ENCODE peak calls at places on chromosome 4, in six cellular contexts. U, J, Y, V, F and K are unnamed samples.

GRCh38 chr4:160299608-160300007 is 1196.7 kb downstream of the RAPGEF2 start:
- DNase-seq in Y (no peak), F (no peak), U (no peak), J (no peak), V (no peak), K (no peak)

GRCh38 chr4:140326395-140326993 is 47.0 kb upstream of the SCOC start:
- DNase-seq in Y (peak), U (peak), V (peak), J (no peak), F (peak), K (no peak)

GRCh38 chr4:152640058-152640921 is 39.5 kb downstream of the TMEM154 start:
- DNase-seq in V (no peak), F (peak), J (no peak), Y (no peak), U (peak), K (no peak)

GRCh38 chr4:186858355-186858754 is 134.7 kb upstream of the FAT1 start:
- DNase-seq in J (no peak), V (no peak), F (no peak), U (no peak), Y (no peak), K (no peak)

GRCh38 chr4:104490770-104491395 is 3.8 kb downstream of the CXXC4 start:
- DNase-seq in U (peak), Y (no peak), J (peak), V (peak), F (peak), K (no peak)

GRCh38 chr4:149264093-149264733 is 551.4 kb downstream of the IQCM start:
- DNase-seq in F (peak), U (peak), Y (peak), J (peak), V (no peak), K (peak)

GRCh38 chr4:40134206-40134917 is 62.5 kb upstream of the RHOH start:
- DNase-seq in F (no peak), V (no peak), Y (no peak), U (no peak), J (no peak), K (no peak)

GRCh38 chr4:165512464-165512863 is 133.7 kb downstream of the CPE start:
- DNase-seq in U (no peak), V (no peak), J (no peak), F (no peak), Y (no peak), K (no peak)

GRCh38 chr4:103498161-103499070 is 221.4 kb downstream of the TACR3 start:
- DNase-seq in Y (no peak), V (no peak), J (no peak), U (peak), F (peak), K (no peak)

GRCh38 chr4:102625232-102625930 is 124.2 kb downstream of the NFKB1 start:
- DNase-seq in V (no peak), U (peak), F (peak), Y (no peak), J (no peak), K (no peak)

GRCh38 chr4:163166041-163166579 is 580 bp downstream of the NAF1 start:
- DNase-seq in F (peak), V (peak), Y (no peak), U (peak), J (peak), K (no peak)

GRCh38 chr4:151417164-151417571 is 8.2 kb downstream of the FHIP1A start:
- DNase-seq in U (no peak), Y (no peak), F (no peak), J (no peak), V (no peak), K (peak)

GRCh38 chr4:164446516-164446915 is 307.4 kb upstream of the SMIM31 start:
- DNase-seq in J (no peak), V (no peak), Y (no peak), F (no peak), U (no peak), K (peak)

GRCh38 chr4:29277381-29277780 is 1442.8 kb upstream of the PCDH7 start:
- DNase-seq in V (no peak), U (no peak), Y (peak), J (no peak), F (no peak), K (no peak)

GRCh38 chr4:5018603-5019002 is 655 bp downstream of the CYTL1 start:
- DNase-seq in V (no peak), J (no peak), Y (no peak), U (no peak), F (no peak), K (no peak)

GRCh38 chr4:87981505-87981904 is 6.0 kb downstream of the SPP1 start:
- DNase-seq in F (no peak), Y (no peak), J (no peak), V (no peak), U (no peak), K (no peak)

GRCh38 chr4:120994521-120994920 is 72.0 kb upstream of the PRDM5 start:
- DNase-seq in F (no peak), U (no peak), V (no peak), Y (no peak), J (no peak), K (no peak)

GRCh38 chr4:177484613-177485021 is 42.4 kb upstream of the AGA start:
- DNase-seq in F (peak), V (no peak), J (no peak), Y (peak), U (no peak), K (peak)

GRCh38 chr4:141569141-141569540 is 67.2 kb upstream of the IL15 start:
- DNase-seq in V (no peak), Y (no peak), U (no peak), F (peak), J (no peak), K (no peak)

GRCh38 chr4:177077572-177077971 is 232.1 kb upstream of the NEIL3 start:
- DNase-seq in J (no peak), V (no peak), Y (no peak), F (no peak), U (no peak), K (no peak)

GRCh38 chr4:29734343-29734742 is 985.8 kb upstream of the PCDH7 start:
- DNase-seq in U (no peak), Y (no peak), J (no peak), F (no peak), V (no peak), K (no peak)

GRCh38 chr4:83889802-83890201 is 353.9 kb downstream of the GPAT3 start:
- DNase-seq in V (no peak), Y (peak), J (no peak), U (no peak), F (peak), K (peak)

GRCh38 chr4:185127021-185127925 is 15.8 kb upstream of the SLC25A4 start:
- DNase-seq in Y (no peak), J (no peak), U (peak), F (peak), V (no peak), K (no peak)

GRCh38 chr4:187993827-187994226 is 1.7 kb upstream of the ZFP42 start:
- DNase-seq in V (no peak), F (no peak), U (peak), J (no peak), Y (peak), K (no peak)

GRCh38 chr4:185254434-185254833 is 45.0 kb downstream of the SNX25 start:
- DNase-seq in Y (no peak), F (no peak), J (no peak), V (no peak), U (no peak), K (no peak)

GRCh38 chr4:27828843-27829242 is 968.2 kb downstream of the STIM2 start:
- DNase-seq in U (no peak), Y (no peak), F (no peak), J (no peak), V (no peak), K (no peak)

GRCh38 chr4:186845137-186845842 is 121.6 kb upstream of the FAT1 start:
- DNase-seq in V (peak), F (peak), U (peak), J (no peak), Y (peak), K (peak)

GRCh38 chr4:174058846-174059245 is 224.6 kb downstream of the FBXO8 start:
- DNase-seq in J (no peak), F (peak), V (no peak), U (no peak), Y (no peak), K (no peak)

GRCh38 chr4:131430302-131430701 is 1718.8 kb upstream of the PCDH10 start:
- DNase-seq in F (no peak), J (no peak), U (no peak), Y (no peak), V (no peak), K (no peak)

DNA sequence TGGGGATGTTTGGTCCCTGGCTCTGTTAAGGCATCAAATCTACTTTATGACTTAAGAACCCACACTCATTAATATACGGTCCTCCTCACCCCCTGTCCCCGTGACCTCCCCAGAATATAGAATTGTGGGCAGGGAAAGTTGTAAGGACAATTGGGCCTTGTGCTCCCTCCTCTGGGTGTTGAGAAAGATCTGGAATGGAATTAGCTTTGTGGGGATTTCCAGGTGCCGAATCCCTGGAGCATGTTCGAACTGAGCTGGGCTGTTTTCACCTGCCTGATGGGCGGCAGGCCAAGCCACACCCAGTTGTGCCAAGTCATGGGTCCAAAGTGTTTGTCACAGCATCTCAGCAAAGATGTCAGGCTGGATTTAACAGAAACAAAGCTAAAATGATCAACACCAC is 349.3 kb upstream of the KLF3 start:
- DNase-seq in J (no peak), V (no peak), Y (no peak), U (no peak), F (no peak), K (peak)
- H3K27ac ChIP-seq in J (no peak), V (peak), Y (no peak), U (no peak), F (no peak), K (peak)

GRCh38 chr4:181659202-181659601 is 584.0 kb upstream of the TENM3 start:
- DNase-seq in J (no peak), F (peak), U (no peak), Y (no peak), V (no peak), K (no peak)

GRCh38 chr4:181656748-181657147 is 586.5 kb upstream of the TENM3 start:
- DNase-seq in V (no peak), U (no peak), J (no peak), Y (no peak), F (no peak), K (no peak)

GRCh38 chr4:181661090-181661489 is 582.1 kb upstream of the TENM3 start:
- DNase-seq in U (no peak), F (peak), Y (no peak), V (no peak), J (no peak), K (no peak)

DNA sequence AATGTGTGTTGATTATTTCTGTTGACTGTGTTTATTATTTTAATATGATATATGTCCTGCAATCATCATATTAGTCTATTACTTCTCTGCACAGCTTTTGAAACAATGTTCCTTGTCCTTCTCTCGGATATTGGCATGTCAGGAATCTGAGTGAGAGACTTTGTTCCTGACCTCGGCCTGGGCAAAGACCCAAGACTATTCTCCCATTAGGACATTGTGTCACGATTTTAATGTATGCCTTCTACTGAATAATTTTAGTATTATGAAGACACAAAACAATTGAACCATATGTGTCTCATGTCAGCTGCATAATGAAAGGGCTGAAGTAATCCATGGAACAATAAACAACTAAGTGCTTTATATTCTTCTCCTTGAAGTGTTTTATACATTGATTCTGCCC is 580.8 kb upstream of the TENM3 start:
- DNase-seq in U (no peak), J (peak), Y (no peak), V (no peak), F (no peak), K (no peak)
- H3K27ac ChIP-seq in U (no peak), J (no peak), Y (no peak), V (peak), F (no peak), K (no peak)

GRCh38 chr4:8104491-8105302 is 53.9 kb downstream of the ABLIM2 start:
- DNase-seq in V (no peak), U (no peak), J (no peak), Y (no peak), F (no peak), K (no peak)

GRCh38 chr4:8103991-8104390 is 54.6 kb downstream of the ABLIM2 start:
- DNase-seq in Y (no peak), U (no peak), V (no peak), J (no peak), F (no peak), K (no peak)

GRCh38 chr4:8101796-8102355 is 56.7 kb downstream of the ABLIM2 start:
- DNase-seq in U (no peak), Y (no peak), J (no peak), V (no peak), F (no peak), K (no peak)

GRCh38 chr4:8102831-8103230 is 55.8 kb downstream of the ABLIM2 start:
- DNase-seq in Y (no peak), F (no peak), V (no peak), U (no peak), J (no peak), K (no peak)

DNA sequence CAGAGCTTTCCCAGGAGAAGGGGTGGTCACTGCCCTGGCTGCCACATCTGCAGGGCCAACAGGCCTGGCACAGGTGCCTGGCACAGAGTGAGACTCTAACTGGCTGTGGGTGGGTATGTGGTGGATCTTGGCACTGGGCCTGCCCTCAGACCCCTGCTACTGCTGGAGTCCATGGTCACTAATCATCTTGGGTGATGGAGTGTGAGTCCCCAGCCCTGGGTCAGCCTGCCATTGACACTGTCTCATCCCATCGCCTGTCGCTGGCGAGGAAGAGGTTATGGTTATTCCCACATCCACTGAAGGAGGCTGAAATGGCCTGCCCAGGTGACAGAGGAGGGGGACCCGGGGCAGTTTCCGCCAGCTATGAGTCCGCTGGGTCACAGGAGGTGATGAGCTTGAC is 55.2 kb downstream of the ABLIM2 start:
- DNase-seq in F (no peak), J (no peak), Y (no peak), U (no peak), V (no peak), K (no peak)
- H3K27ac ChIP-seq in F (no peak), J (no peak), Y (no peak), U (no peak), V (peak), K (no peak)

DNA sequence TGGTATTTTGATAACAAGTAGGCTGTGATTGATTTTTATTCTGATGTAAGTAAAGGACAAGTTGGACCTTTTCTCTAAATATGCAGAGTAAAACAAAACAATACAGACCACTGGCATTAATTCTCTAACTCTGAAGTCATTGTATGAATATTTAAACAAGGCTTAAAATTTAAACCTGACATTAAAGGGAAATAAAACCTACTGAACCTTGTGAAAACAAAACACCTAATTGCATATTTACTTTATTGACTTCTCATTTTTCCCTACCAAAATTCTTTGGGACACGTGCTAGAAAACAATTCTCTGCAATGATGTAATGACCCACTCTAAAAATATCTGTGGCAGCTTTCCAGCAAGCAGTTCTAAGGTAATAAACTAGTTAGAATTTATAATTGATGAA is 369.7 kb upstream of the TRAM1L1 start:
- DNase-seq in F (no peak), Y (no peak), V (no peak), U (no peak), J (no peak), K (no peak)
- H3K27ac ChIP-seq in F (no peak), Y (no peak), V (no peak), U (no peak), J (no peak), K (no peak)

GRCh38 chr4:41385486-41385885 is 128.8 kb downstream of the UCHL1 start:
- DNase-seq in U (no peak), V (no peak), Y (no peak), F (no peak), J (no peak), K (no peak)
- H3K27ac ChIP-seq in U (no peak), V (no peak), Y (no peak), F (no peak), J (no peak), K (no peak)

DNA sequence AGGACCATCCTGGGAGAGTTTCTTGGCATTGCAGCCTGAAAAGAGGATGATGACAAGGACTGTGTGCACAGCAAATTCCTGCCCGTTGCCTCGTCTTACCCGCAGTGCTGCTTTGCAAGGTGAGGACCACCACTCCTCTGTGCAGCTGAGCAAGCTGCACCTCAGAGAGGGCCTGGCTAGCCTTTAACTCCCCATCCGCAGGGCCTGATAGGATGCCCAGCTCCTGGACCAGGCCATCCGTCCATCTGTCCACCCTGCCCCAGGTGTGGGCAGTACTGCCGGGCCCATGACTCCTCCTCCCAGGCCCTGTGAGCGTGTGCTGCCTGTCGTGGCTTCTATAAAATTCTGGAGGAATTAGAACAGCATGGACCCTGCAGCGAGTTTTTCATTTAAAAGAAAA is 43.9 kb upstream of the PPP2R2C start:
- DNase-seq in Y (no peak), F (no peak), V (no peak), U (no peak), J (no peak), K (no peak)
- H3K27ac ChIP-seq in Y (no peak), F (no peak), V (no peak), U (no peak), J (no peak), K (no peak)

GRCh38 chr4:56757821-56758400 is 63.6 kb downstream of the SPINK2 start:
- DNase-seq in Y (peak), J (peak), U (peak), F (peak), V (peak), K (peak)
- H3K27ac ChIP-seq in Y (peak), J (no peak), U (peak), F (peak), V (peak), K (peak)

DNA sequence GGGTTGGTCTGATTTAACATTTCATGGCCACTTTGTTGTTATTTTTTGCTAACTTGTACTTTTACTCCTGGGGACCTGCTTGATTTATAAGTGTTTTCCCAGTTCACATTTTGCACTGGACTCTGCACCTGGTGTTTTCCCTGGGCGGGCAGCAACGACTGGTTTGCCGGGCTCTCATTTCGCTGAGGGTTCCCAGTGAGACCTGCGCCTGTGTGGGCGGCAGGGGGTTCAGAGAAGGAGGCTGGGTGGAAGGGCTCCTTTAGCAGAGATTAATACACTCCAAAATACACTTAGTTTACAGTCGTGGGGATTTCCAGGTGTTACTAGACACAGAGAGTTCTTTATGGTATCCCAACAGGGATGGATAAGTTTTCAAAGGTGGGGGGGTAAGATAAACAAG is 53.0 kb upstream of the SHISA3 start:
- DNase-seq in V (no peak), J (no peak), U (no peak), F (no peak), Y (no peak), K (no peak)
- H3K27ac ChIP-seq in V (no peak), J (no peak), U (no peak), F (no peak), Y (no peak), K (no peak)

GRCh38 chr4:76458829-76459228 is 23.8 kb downstream of the SHROOM3 start:
- DNase-seq in Y (no peak), V (no peak), F (no peak), J (peak), U (no peak), K (no peak)
- H3K27ac ChIP-seq in Y (peak), V (no peak), F (no peak), J (peak), U (peak), K (peak)